ENCODE peak calls at places on chromosomes 6 and 20, in six cellular contexts. L is uterus, M is IMR-90, X is GM12865, U is neural progenitor cell, Y is cardiac fibroblast. B is an unnamed sample.
A peak's percentile ranks its signal among the peaks of the same experiment; 100 is the strongest.

GRCh38 chr20:32067234-32067821 is 15.3 kb downstream of the HCK start:
- DNase-seq in L (no peak), M (peak; percentile 89), X (peak; percentile 37), U (no peak), Y (peak; percentile 80), B (peak; percentile 11)

GRCh38 chr6:122495612-122496011 is 24.0 kb upstream of the SERINC1 start:
- DNase-seq in L (no peak), M (no peak), X (peak; percentile 56), U (no peak), Y (no peak), B (no peak)

GRCh38 chr20:13231031-13231752 is 10.1 kb downstream of the ISM1 start:
- DNase-seq in L (no peak), M (peak; percentile 28), X (no peak), U (no peak), Y (peak; percentile 9), B (peak; percentile 68)

GRCh38 chr20:51525241-51526104 is 17.0 kb downstream of the NFATC2 start:
- DNase-seq in L (no peak), M (no peak), X (peak; percentile 64), U (no peak), Y (no peak), B (no peak)

GRCh38 chr6:53042112-53042511 is 23.1 kb upstream of the FBXO9 start:
- DNase-seq in L (no peak), M (peak; percentile 95), X (no peak), U (no peak), Y (peak; percentile 90), B (peak; percentile 68)

GRCh38 chr6:32692019-32692418 is 25.6 kb upstream of the HLA-DQB1 start:
- DNase-seq in L (peak; percentile 17), M (no peak), X (peak; percentile 80), U (peak; percentile 64), Y (peak; percentile 11), B (peak; percentile 42)

GRCh38 chr20:4811661-4812181 is 90.0 kb downstream of the PRND start:
- DNase-seq in L (no peak), M (no peak), X (peak; percentile 44), U (no peak), Y (no peak), B (no peak)

GRCh38 chr20:4135385-4136077 is 120.2 kb upstream of the RNF24 start:
- DNase-seq in L (peak; percentile 40), M (peak; percentile 99), X (no peak), U (no peak), Y (peak; percentile 99), B (peak; percentile 99)

GRCh38 chr20:37992802-37993538 is 40.3 kb downstream of the TTI1 start:
- DNase-seq in L (no peak), M (peak; percentile 78), X (peak; percentile 52), U (peak; percentile 47), Y (peak; percentile 82), B (peak; percentile 86)

GRCh38 chr20:3165473-3166337 is 6.0 kb upstream of the FASTKD5 start:
- DNase-seq in L (peak; percentile 37), M (peak; percentile 63), X (no peak), U (no peak), Y (peak; percentile 74), B (no peak)

DNA sequence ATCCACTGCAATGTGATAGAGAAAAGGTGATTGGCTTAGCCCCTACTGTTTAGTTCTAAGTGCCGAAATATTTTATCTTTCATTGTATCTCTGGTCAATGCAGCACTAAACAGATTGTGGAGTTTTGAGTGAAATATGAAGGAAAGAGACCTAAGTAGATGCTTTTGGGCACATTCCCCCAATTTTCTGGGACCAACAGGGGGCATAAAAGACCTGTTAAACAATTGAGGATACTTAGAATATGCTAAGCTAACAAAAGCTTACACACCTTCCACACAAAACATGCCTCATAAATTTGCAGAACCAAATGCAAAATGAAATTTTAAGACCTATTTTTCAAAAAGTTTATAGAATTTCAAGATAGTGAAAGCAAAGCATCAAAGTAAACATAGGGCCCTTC is 746.9 kb downstream of the TBC1D32 start:
- DNase-seq in L (no peak), M (no peak), X (no peak), U (no peak), Y (no peak), B (no peak)
- TF ChIP-seq CTCF in L (no peak), M (no peak), X (no peak), U (peak; percentile 7), Y (no peak), B (no peak)

GRCh38 chr20:39676857-39677351 is 714.8 kb downstream of the DHX35 start:
- DNase-seq in L (no peak), M (peak; percentile 3), X (peak; percentile 2), U (peak; percentile 18), Y (peak; percentile 38), B (peak; percentile 47)
- TF ChIP-seq CTCF in L (no peak), M (peak; percentile 28), X (peak; percentile 33), U (peak; percentile 49), Y (peak; percentile 32), B (peak; percentile 50)

DNA sequence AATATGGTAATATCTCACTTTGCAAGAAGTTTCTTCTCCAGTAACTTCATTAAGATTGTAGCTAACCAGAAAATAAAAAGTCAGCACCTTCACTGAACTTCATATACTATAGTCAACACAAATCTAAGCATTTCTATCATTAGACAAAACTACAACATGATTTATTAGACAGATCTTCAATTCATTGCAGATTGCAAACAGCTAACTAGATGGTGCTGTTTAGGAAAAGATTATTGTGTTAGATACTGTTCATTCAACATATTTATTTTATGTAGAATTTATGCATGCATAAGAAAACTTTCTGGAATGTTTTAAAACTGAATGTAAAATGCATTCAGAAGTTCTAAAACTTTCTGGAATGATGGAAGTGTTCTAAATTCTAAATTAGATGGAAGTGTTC is 442.1 kb downstream of the HTR1B start:
- DNase-seq in L (no peak), M (no peak), X (no peak), U (no peak), Y (no peak), B (no peak)
- TF ChIP-seq CTCF in L (no peak), M (no peak), X (no peak), U (no peak), Y (no peak), B (no peak)

DNA sequence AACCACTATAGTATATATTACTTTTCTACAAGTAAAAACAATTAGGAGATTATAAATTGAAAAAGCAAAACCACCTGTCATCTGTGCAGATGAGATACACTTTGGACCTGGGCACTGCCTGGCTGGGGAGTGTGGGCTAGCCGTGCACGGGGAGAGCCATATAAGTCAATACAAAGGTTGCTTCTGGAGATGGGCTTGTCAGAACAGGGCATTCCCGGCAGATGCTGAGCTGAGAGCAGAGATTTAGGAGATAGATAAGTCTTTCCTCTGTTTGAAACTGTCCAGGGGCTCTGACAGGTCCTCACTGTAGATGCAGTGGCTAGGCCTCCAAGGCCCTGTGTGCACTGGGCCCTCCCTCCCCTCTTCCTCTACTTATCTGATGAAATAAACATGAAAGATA is 34.5 kb downstream of the CD164 start:
- DNase-seq in L (no peak), M (no peak), X (no peak), U (no peak), Y (no peak), B (no peak)
- TF ChIP-seq CTCF in L (no peak), M (no peak), X (no peak), U (no peak), Y (no peak), B (no peak)

DNA sequence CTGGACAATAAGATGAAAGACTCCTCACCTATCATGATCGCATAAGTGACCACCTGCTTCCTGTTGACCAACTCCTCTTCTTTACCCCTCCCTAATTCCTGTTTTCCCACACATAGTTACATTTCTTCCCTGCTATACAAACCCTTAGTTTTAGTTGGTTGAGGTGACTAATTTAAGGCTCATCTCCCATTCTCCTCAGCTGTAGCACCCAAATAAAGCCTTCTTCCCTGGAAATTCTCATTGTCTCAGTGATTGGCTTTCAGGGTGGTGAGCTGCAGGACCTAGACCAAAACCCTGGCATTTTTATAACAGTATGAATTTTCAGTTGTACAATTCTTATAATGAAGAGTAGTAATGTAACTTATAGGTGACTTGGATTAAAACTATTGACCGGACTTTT is 2.1 kb downstream of the FKBP1C start:
- DNase-seq in L (no peak), M (no peak), X (no peak), U (no peak), Y (no peak), B (peak; percentile 6)
- TF ChIP-seq CTCF in L (no peak), M (no peak), X (no peak), U (no peak), Y (no peak), B (no peak)

GRCh38 chr6:142746524-142746923 is 198.5 kb downstream of the HIVEP2 start:
- DNase-seq in L (no peak), M (peak; percentile 27), X (peak; percentile 57), U (peak; percentile 71), Y (peak; percentile 30), B (peak; percentile 40)
- TF ChIP-seq CTCF in L (peak; percentile 20), M (peak; percentile 32), X (peak; percentile 43), U (peak; percentile 67), Y (peak; percentile 36), B (peak; percentile 19)

DNA sequence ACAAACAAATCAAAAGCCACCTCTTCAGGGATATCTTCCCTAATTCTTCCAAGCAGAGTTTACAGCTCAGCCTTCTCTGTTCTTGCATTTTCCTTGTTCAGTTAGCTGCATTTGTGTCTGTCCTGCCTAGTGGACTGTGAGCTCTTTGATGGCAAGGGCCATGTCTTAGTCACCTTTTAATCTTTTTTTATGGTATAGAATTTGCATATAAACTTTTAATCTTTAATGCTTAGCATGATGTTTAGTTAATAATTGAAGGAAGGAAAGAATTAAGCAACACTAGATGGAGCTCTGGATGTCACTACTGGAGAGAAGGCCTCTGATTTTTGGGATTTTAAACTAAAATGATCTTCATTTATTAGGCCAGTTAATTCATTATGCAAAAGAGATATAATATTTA is 12.1 kb downstream of the PPP2R5D start:
- DNase-seq in L (no peak), M (no peak), X (no peak), U (no peak), Y (no peak), B (no peak)
- TF ChIP-seq CTCF in L (no peak), M (peak; percentile 19), X (no peak), U (no peak), Y (peak; percentile 6), B (no peak)

GRCh38 chr20:62138912-62139311 is 4.3 kb downstream of the PSMA7 start:
- DNase-seq in L (no peak), M (no peak), X (no peak), U (no peak), Y (no peak), B (no peak)
- TF ChIP-seq CTCF in L (no peak), M (no peak), X (no peak), U (no peak), Y (no peak), B (no peak)

GRCh38 chr6:132161283-132161682 is 210.1 kb upstream of the CCN2 start:
- DNase-seq in L (no peak), M (peak; percentile 80), X (peak; percentile 13), U (peak; percentile 50), Y (peak; percentile 84), B (peak; percentile 51)
- TF ChIP-seq CTCF in L (peak; percentile 52), M (peak; percentile 72), X (peak; percentile 31), U (peak; percentile 63), Y (peak; percentile 70), B (peak; percentile 57)